ENCODE peak calls at places on chromosomes 1 and 21, in six cellular contexts. One of them, this sample, is unnamed.
A peak's percentile ranks its signal among the peaks of the same experiment; 100 is the strongest.

GRCh38 chr1:26744075-26744958 is 43.4 kb upstream of the PIGV start:
- DNase-seq in H7: peak; percentile 44
- DNase-seq in anterior cingulate cortex: peak; percentile 57
- DNase-seq in transverse colon: peak; percentile 81
- DNase-seq in endothelial cell: peak; percentile 72
- DNase-seq in fibroblast of mammary gland: peak; percentile 93
- DNase-seq in this sample: peak; percentile 61

GRCh38 chr1:10726355-10726754 is 70.1 kb downstream of the CASZ1 start:
- DNase-seq in endothelial cell: no peak
- DNase-seq in transverse colon: peak; percentile 37
- DNase-seq in H7: no peak
- DNase-seq in fibroblast of mammary gland: no peak
- DNase-seq in anterior cingulate cortex: peak; percentile 61
- DNase-seq in this sample: no peak

GRCh38 chr21:41396452-41397107 is 29.5 kb upstream of the MX1 start:
- DNase-seq in endothelial cell: no peak
- DNase-seq in anterior cingulate cortex: peak; percentile 4
- DNase-seq in H7: no peak
- DNase-seq in transverse colon: peak; percentile 45
- DNase-seq in fibroblast of mammary gland: peak; percentile 33
- DNase-seq in this sample: peak; percentile 17

GRCh38 chr1:23533288-23534130 is 2.5 kb upstream of the E2F2 start:
- DNase-seq in endothelial cell: no peak
- DNase-seq in fibroblast of mammary gland: no peak
- DNase-seq in transverse colon: no peak
- DNase-seq in H7: no peak
- DNase-seq in anterior cingulate cortex: no peak
- DNase-seq in this sample: no peak

GRCh38 chr1:246032984-246033383 is 474.1 kb downstream of the SMYD3 start:
- DNase-seq in transverse colon: no peak
- DNase-seq in H7: no peak
- DNase-seq in endothelial cell: no peak
- DNase-seq in fibroblast of mammary gland: no peak
- DNase-seq in anterior cingulate cortex: no peak
- DNase-seq in this sample: no peak

GRCh38 chr1:181144238-181144637 is 55.7 kb downstream of the IER5 start:
- DNase-seq in endothelial cell: no peak
- DNase-seq in H7: no peak
- DNase-seq in transverse colon: no peak
- DNase-seq in fibroblast of mammary gland: no peak
- DNase-seq in anterior cingulate cortex: no peak
- DNase-seq in this sample: no peak

GRCh38 chr1:33943978-33944377 is 80.1 kb downstream of the HMGB4 start:
- DNase-seq in transverse colon: no peak
- DNase-seq in anterior cingulate cortex: no peak
- DNase-seq in H7: no peak
- DNase-seq in endothelial cell: no peak
- DNase-seq in fibroblast of mammary gland: peak; percentile 78
- DNase-seq in this sample: no peak

GRCh38 chr1:15081088-15081487 is 72.5 kb upstream of the TMEM51 start:
- DNase-seq in H7: no peak
- DNase-seq in transverse colon: no peak
- DNase-seq in fibroblast of mammary gland: no peak
- DNase-seq in endothelial cell: no peak
- DNase-seq in anterior cingulate cortex: no peak
- DNase-seq in this sample: no peak

GRCh38 chr1:15764269-15764764 is 5.7 kb downstream of the FBLIM1 start:
- DNase-seq in transverse colon: peak; percentile 88
- DNase-seq in fibroblast of mammary gland: no peak
- DNase-seq in endothelial cell: no peak
- DNase-seq in anterior cingulate cortex: no peak
- DNase-seq in H7: peak; percentile 52
- DNase-seq in this sample: no peak

This sample was measured in hippocampal formation.